ENCODE peak calls at places on chromosomes 5 and 9, in seven cellular contexts. N is MM.1S, E is neural progenitor cell, S is PC-3, A is HCT116, O is GM23248, I is OCI-LY7. T is an unnamed sample. For H3K9me3, the result is how much of the 10 kb centered on the place peaks cover.

GRCh38 chr5:84985148-84985547 is 600.5 kb upstream of the EDIL3 start:
- DNase-seq in N (no peak), E (no peak), S (no peak), A (no peak), O (no peak), I (no peak), T (no peak)

GRCh38 chr9:16526380-16526779 is 344.1 kb downstream of the BNC2 start:
- DNase-seq in N (no peak), E (no peak), S (peak), A (no peak), O (peak), I (no peak), T (no peak)

GRCh38 chr5:1171340-1171941 is 30.0 kb upstream of the SLC6A19 start:
- DNase-seq in N (no peak), E (no peak), S (peak), A (no peak), O (peak), I (no peak), T (peak)

GRCh38 chr5:36667826-36668225 is 61.4 kb downstream of the SLC1A3 start:
- DNase-seq in N (no peak), E (no peak), S (peak), A (no peak), O (no peak), I (no peak), T (no peak)

GRCh38 chr9:92666236-92666635 is 3.7 kb downstream of the IPPK start:
- DNase-seq in N (no peak), E (no peak), S (no peak), A (no peak), O (no peak), I (no peak), T (no peak)

GRCh38 chr5:179166886-179167841 is 107.0 kb downstream of the ZNF354C start:
- DNase-seq in N (no peak), E (peak), S (peak), A (no peak), O (peak), I (peak), T (peak)

GRCh38 chr9:18982246-18982589 is 50.8 kb downstream of the SAXO1 start:
- DNase-seq in N (no peak), E (no peak), S (peak), A (no peak), O (no peak), I (no peak), T (no peak)

GRCh38 chr5:56588636-56589485 is 226.5 kb upstream of the MAP3K1 start:
- DNase-seq in N (peak), E (peak), S (no peak), A (no peak), O (peak), I (peak), T (no peak)

GRCh38 chr5:21452429-21452828 is 1400.7 kb downstream of the CDH12 start:
- DNase-seq in N (no peak), E (no peak), S (no peak), A (no peak), O (peak), I (no peak), T (no peak)

GRCh38 chr5:31193591-31194457 is at the start of gene CDH6:
- DNase-seq in N (no peak), E (peak), S (peak), A (no peak), O (peak), I (no peak), T (peak)

GRCh38 chr5:74433255-74434123 is 207.0 kb downstream of the ENC1 start:
- DNase-seq in N (peak), E (peak), S (peak), A (no peak), O (peak), I (peak), T (no peak)

GRCh38 chr5:119269061-119269579 is 86.7 kb upstream of the TNFAIP8 start:
- DNase-seq in N (peak), E (peak), S (peak), A (peak), O (peak), I (peak), T (peak)

GRCh38 chr5:89374144-89374784 is 491.3 kb upstream of the MEF2C start:
- DNase-seq in N (peak), E (no peak), S (no peak), A (no peak), O (no peak), I (no peak), T (no peak)

GRCh38 chr9:137606005-137606601 is 617 bp downstream of the ARRDC1 start:
- DNase-seq in N (no peak), E (peak), S (no peak), A (no peak), O (peak), I (no peak), T (peak)

GRCh38 chr5:171390883-171391677 is 3.4 kb downstream of the NPM1 start:
- DNase-seq in N (no peak), E (no peak), S (no peak), A (no peak), O (peak), I (no peak), T (no peak)

GRCh38 chr5:123359866-123360569 is 63.2 kb downstream of the CEP120 start:
- DNase-seq in N (no peak), E (no peak), S (no peak), A (no peak), O (peak), I (no peak), T (no peak)

GRCh38 chr9:128632066-128632465 is 24.6 kb downstream of the DYNC2I2 start:
- DNase-seq in N (no peak), E (no peak), S (no peak), A (no peak), O (no peak), I (no peak), T (no peak)

GRCh38 chr9:3181049-3181953 is 337.4 kb upstream of the PUM3 start:
- DNase-seq in N (peak), E (peak), S (peak), A (no peak), O (peak), I (peak), T (peak)

GRCh38 chr5:58299266-58299665 is 160.6 kb downstream of the PLK2 start:
- DNase-seq in N (no peak), E (no peak), S (no peak), A (no peak), O (no peak), I (no peak), T (no peak)

GRCh38 chr5:111223790-111224560 is at the start of gene CAMK4:
- DNase-seq in N (peak), E (peak), S (peak), A (peak), O (peak), I (peak), T (peak)

GRCh38 chr5:122726990-122727616 is 47.8 kb upstream of the SNX2 start:
- DNase-seq in N (no peak), E (no peak), S (peak), A (peak), O (peak), I (no peak), T (no peak)

GRCh38 chr5:173752636-173753035 is 135.5 kb upstream of the CPEB4 start:
- DNase-seq in N (no peak), E (no peak), S (no peak), A (no peak), O (no peak), I (no peak), T (no peak)

GRCh38 chr5:55694152-55694830 is 17.8 kb downstream of the SLC38A9 start:
- DNase-seq in N (peak), E (peak), S (peak), A (peak), O (peak), I (peak), T (peak)

GRCh38 chr5:73673161-73673591 is 47.2 kb downstream of the ARHGEF28 start:
- DNase-seq in N (no peak), E (no peak), S (peak), A (no peak), O (peak), I (no peak), T (peak)

GRCh38 chr9:111038336-111039202 is at the start of gene LPAR1:
- DNase-seq in N (no peak), E (peak), S (peak), A (peak), O (peak), I (no peak), T (peak)

GRCh38 chr5:178180141-178180863 is 6.9 kb downstream of the GMCL2 start:
- DNase-seq in N (peak), E (peak), S (no peak), A (no peak), O (no peak), I (no peak), T (no peak)

GRCh38 chr9:106146886-106147285 is 452.5 kb downstream of the TMEM38B start:
- DNase-seq in N (no peak), E (no peak), S (no peak), A (no peak), O (no peak), I (no peak), T (no peak)

DNA sequence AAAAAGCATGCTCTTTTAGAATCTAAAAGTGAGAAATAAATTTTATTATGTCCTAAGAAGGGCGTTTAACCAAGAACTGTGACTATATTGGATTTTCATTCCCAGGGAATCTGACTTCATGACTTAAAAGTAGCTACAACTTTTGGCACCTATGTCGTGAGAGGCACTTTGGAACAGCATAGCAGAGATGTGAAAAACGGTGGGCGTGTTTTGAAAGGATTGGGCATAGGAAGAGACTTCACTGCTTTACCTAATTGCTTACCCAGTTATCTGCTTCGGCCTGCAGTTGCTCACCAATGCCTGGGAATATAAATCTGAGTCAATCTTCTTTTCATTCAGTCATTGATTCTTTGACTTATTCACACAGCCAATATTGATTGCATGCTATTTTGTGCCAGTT is 363.4 kb downstream of the DNAH5 start:
- DNase-seq in N (no peak), E (no peak), S (no peak), A (no peak), O (no peak), I (no peak), T (no peak)
- H3K9me3 ChIP-seq in N (under half), E (under half), S (under half), A (under half), O (under half), I (under half), T (under half)

GRCh38 chr9:78938821-78939220 is 632.9 kb upstream of the TLE4 start:
- DNase-seq in N (no peak), E (no peak), S (no peak), A (no peak), O (peak), I (no peak), T (no peak)
- H2AFZ ChIP-seq in N (no peak), E (no peak), S (no peak), A (no peak), O (no peak), I (no peak), T (no peak)

GRCh38 chr9:73133921-73134407 is 17.7 kb upstream of the ANXA1 start:
- DNase-seq in N (peak), E (no peak), S (peak), A (no peak), O (peak), I (no peak), T (peak)

GRCh38 chr9:73129941-73130695 is 21.5 kb upstream of the ANXA1 start:
- DNase-seq in N (no peak), E (peak), S (no peak), A (no peak), O (no peak), I (no peak), T (no peak)

GRCh38 chr9:73133042-73133651 is 18.5 kb upstream of the ANXA1 start:
- DNase-seq in N (peak), E (no peak), S (no peak), A (no peak), O (peak), I (peak), T (no peak)

GRCh38 chr9:73131376-73131775 is 20.3 kb upstream of the ANXA1 start:
- DNase-seq in N (no peak), E (no peak), S (no peak), A (no peak), O (peak), I (no peak), T (no peak)

GRCh38 chr9:73132034-73132776 is 19.5 kb upstream of the ANXA1 start:
- DNase-seq in N (peak), E (peak), S (peak), A (no peak), O (peak), I (peak), T (peak)
- TF ChIP-seq EZH2phosphoT487 in N (no peak), E (no peak), S (no peak), A (no peak), O (no peak), I (no peak), T (no peak)

DNA sequence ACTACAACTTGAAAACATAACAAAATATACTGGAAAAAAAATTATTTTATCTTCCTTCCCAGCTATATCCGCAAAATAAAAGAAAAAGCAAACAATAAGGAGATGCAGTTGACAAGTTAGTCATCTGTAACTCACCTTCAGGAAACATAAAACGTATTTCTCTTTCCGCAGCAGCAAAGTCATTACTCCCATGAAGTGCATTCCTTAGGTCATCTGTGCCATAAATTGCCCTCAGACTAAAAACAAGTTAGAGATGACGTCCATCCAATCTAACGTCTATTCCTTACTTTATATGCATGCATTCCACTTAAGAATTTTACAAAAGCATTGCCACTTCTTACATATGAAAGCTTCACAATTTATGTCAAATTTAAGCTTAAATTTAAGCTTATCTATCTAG is 10.9 kb downstream of the NME5 start:
- DNase-seq in N (no peak), E (no peak), S (peak), A (no peak), O (no peak), I (no peak), T (no peak)
- H3K9me3 ChIP-seq in N (under half), E (under half), S (under half), A (under half), O (under half), I (under half), T (under half)

GRCh38 chr5:158074597-158074991 is 215.6 kb upstream of the CLINT1 start:
- DNase-seq in N (no peak), E (no peak), S (no peak), A (no peak), O (no peak), I (no peak), T (no peak)
- H2AFZ ChIP-seq in N (no peak), E (no peak), S (no peak), A (no peak), O (peak), I (no peak), T (no peak)

GRCh38 chr9:86700601-86701000 is 246.7 kb downstream of the GAS1 start:
- DNase-seq in N (no peak), E (no peak), S (no peak), A (no peak), O (peak), I (no peak), T (peak)
- TF ChIP-seq EZH2phosphoT487 in N (no peak), E (no peak), S (no peak), A (no peak), O (no peak), I (no peak), T (no peak)

DNA sequence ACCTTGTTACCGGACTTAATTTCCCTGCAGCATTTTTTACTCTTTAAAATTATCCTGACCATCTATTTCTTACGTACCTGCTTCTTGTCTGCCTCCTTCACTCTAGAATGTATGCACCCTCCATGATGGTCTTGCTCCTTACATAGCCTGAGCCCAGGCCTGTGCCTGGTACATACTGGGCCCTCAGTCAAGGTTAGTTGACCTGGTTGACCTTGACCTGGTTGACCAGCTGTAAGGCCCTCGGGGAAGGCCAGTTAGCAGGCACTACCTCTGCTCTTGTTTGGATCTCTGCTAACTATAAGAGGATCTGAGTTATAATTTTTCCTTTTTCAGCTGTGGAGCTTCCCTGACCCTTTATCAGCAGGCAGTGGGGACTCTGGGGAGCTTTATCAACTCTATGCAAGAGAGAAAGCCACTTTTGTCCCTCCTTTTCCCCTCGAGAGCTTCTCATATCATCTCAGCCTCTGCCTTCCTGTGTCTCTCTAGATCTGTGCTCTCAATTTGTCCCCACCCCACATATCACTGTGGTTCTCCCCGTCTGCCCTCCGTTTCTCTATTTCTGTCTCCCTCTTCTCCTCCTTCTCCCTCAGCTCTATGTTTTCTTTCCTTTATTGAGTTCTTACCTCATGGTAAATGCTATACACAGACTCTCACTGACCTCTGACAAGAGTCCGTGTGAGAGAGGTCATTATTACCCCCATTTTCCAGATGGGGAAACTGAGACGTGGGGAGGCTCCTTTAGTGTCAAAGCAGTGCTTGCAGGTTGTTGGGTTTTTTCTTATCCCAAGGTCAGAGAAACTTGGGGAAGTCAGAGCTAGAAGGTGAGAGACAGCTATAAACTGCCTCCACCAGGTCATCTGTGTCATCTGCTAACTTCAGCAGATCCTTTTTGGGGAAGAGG is 28.6 kb downstream of the SPRY4 start:
- DNase-seq in N (no peak), E (no peak), S (no peak), A (no peak), O (no peak), I (no peak), T (no peak)
- H3K9me3 ChIP-seq in N (under half), E (under half), S (under half), A (under half), O (under half), I (under half), T (under half)

GRCh38 chr5:92401492-92401891 is 1018.4 kb upstream of the ARRDC3 start:
- DNase-seq in N (peak), E (peak), S (no peak), A (no peak), O (peak), I (no peak), T (peak)
- H2AFZ ChIP-seq in N (no peak), E (no peak), S (no peak), A (peak), O (peak), I (no peak), T (no peak)

DNA sequence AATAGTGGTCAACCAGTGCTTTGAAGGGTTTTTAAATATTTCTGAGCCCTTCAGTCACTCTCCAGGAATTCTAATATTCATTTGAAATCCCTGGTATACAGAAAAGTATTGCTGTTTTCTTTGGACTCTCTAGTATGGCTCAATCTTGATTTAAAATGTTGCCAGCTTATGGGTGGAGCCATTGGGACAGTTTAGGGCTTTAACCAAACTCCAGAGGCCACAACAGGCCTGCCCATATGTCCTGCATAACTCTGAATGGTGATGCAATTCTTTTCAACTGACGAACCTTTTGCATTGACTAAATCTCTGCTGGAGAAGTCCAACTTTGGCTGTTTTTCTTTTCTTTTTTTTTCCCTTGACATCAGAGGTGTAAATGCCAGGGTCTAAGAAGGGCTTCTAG is 10.3 kb upstream of the ANKHD1 start:
- DNase-seq in N (no peak), E (no peak), S (no peak), A (no peak), O (peak), I (no peak), T (no peak)
- TF ChIP-seq EZH2phosphoT487 in N (no peak), E (no peak), S (no peak), A (no peak), O (no peak), I (no peak), T (no peak)